ENCODE peak calls at places on chromosomes 11 and 22, in seven cellular contexts. H is MM.1S, E is IMR-90, Q is neuronal stem cell, S is HepG2, Y is neural progenitor cell, M is trophoblast cell. U is an unnamed sample.

GRCh38 chr11:3006505-3007260 is 14.6 kb upstream of the NAP1L4 start:
- DNase-seq in S (no peak), Y (no peak), Q (no peak), E (no peak), M (no peak), H (no peak), U (no peak)

GRCh38 chr11:110345756-110346155 is 49.3 kb upstream of the RDX start:
- DNase-seq in H (no peak), E (no peak), Y (no peak), Q (no peak), M (no peak), S (peak; percentile 30), U (no peak)

GRCh38 chr22:32754413-32755041 is 47.0 kb upstream of the TIMP3 start:
- DNase-seq in H (no peak), E (peak; percentile 65), Q (no peak), Y (no peak), S (peak; percentile 83), M (peak; percentile 52), U (peak; percentile 79)

GRCh38 chr22:28014141-28015055 is 95.3 kb upstream of the PITPNB start:
- DNase-seq in S (no peak), H (no peak), Y (peak; percentile 83), M (no peak), Q (peak; percentile 46), E (no peak), U (no peak)

GRCh38 chr22:32994921-32995320 is 63.3 kb downstream of the SYN3 start:
- DNase-seq in H (no peak), M (no peak), E (no peak), S (peak; percentile 43), Q (no peak), Y (peak; percentile 26), U (no peak)

GRCh38 chr22:50696251-50696798 is 23.7 kb downstream of the SHANK3 start:
- DNase-seq in E (no peak), Q (no peak), M (no peak), S (no peak), H (no peak), Y (no peak), U (no peak)

GRCh38 chr11:35802221-35802620 is 139.6 kb downstream of the TRIM44 start:
- DNase-seq in Y (no peak), M (no peak), E (no peak), H (no peak), Q (no peak), S (no peak), U (no peak)

GRCh38 chr22:16965083-16965482 is 42.9 kb downstream of the GAB4 start:
- DNase-seq in S (no peak), H (no peak), Q (no peak), Y (no peak), E (no peak), M (no peak), U (no peak)

GRCh38 chr22:38554281-38554680 is 15.7 kb downstream of the DMC1 start:
- DNase-seq in Q (no peak), M (no peak), E (peak; percentile 83), S (no peak), Y (no peak), H (no peak), U (no peak)

GRCh38 chr22:33044059-33044458 is 14.1 kb downstream of the SYN3 start:
- DNase-seq in M (no peak), Y (no peak), S (no peak), E (no peak), Q (no peak), H (no peak), U (no peak)

GRCh38 chr22:40189979-40190378 is 12.3 kb downstream of the TNRC6B start:
- DNase-seq in H (no peak), Y (no peak), E (peak; percentile 26), M (no peak), S (no peak), Q (no peak), U (no peak)

GRCh38 chr22:17921871-17922821 is 102.2 kb downstream of the MICAL3 start:
- DNase-seq in Y (peak; percentile 72), M (peak; percentile 90), S (peak; percentile 45), E (no peak), Q (no peak), H (no peak), U (peak; percentile 79)

GRCh38 chr11:11291432-11292015 is 61.5 kb downstream of the CSNK2A3 start:
- DNase-seq in S (peak; percentile 19), H (no peak), Y (no peak), Q (no peak), M (no peak), E (no peak), U (no peak)

GRCh38 chr11:47620836-47621378 is 21.5 kb downstream of the MTCH2 start:
- DNase-seq in E (no peak), S (no peak), H (no peak), Q (no peak), Y (no peak), M (no peak), U (no peak)

GRCh38 chr11:111457731-111458368 is 54.3 kb downstream of the BTG4 start:
- DNase-seq in M (no peak), S (no peak), H (no peak), E (no peak), Q (no peak), Y (no peak), U (no peak)

GRCh38 chr22:39859903-39860588 is 33.5 kb downstream of the ENTHD1 start:
- DNase-seq in Y (no peak), Q (no peak), H (no peak), M (no peak), E (no peak), S (no peak), U (no peak)

GRCh38 chr22:40741116-40741515 is 61.8 kb downstream of the MCHR1 start:
- DNase-seq in Q (no peak), E (no peak), H (no peak), S (no peak), Y (no peak), M (no peak), U (no peak)

GRCh38 chr11:111064118-111064517 is 181.4 kb upstream of the POU2AF2 start:
- DNase-seq in Q (no peak), E (peak; percentile 92), H (no peak), Y (no peak), S (no peak), M (no peak), U (no peak)

GRCh38 chr11:68315581-68315920 is 3.2 kb downstream of the LRP5 start:
- DNase-seq in Q (no peak), S (no peak), Y (no peak), M (peak; percentile 68), H (no peak), E (no peak), U (no peak)

GRCh38 chr22:31945478-31945815 is 1.1 kb downstream of the YWHAH start:
- DNase-seq in S (no peak), M (no peak), H (no peak), Y (no peak), Q (no peak), E (no peak), U (no peak)

GRCh38 chr11:76589945-76590630 is 80.5 kb downstream of the LRRC32 start:
- DNase-seq in E (no peak), Y (peak; percentile 50), M (no peak), Q (no peak), H (no peak), S (no peak), U (no peak)

GRCh38 chr22:44331881-44332714 is 19.3 kb upstream of the SHISAL1 start:
- DNase-seq in M (no peak), H (no peak), S (no peak), E (peak; percentile 33), Q (no peak), Y (peak; percentile 79), U (peak; percentile 69)
- H2AFZ ChIP-seq in M (no peak overlapping the region), H (no peak overlapping the region), S (no peak overlapping the region), E (peak overlapping the region; percentile 85), Q (peak overlapping the region; percentile 72), Y (no peak overlapping the region), U (no peak overlapping the region)

GRCh38 chr11:128890216-128890542 is 977 bp upstream of the KCNJ5 start:
- DNase-seq in S (no peak), Q (no peak), H (no peak), M (no peak), E (no peak), Y (no peak), U (no peak)
- H2AFZ ChIP-seq in S (no peak overlapping the region), Q (peak overlapping the region; percentile 92), H (no peak overlapping the region), M (peak overlapping the region; percentile 30), E (peak overlapping the region; percentile 82), Y (peak overlapping the region; percentile 45), U (no peak overlapping the region)

GRCh38 chr11:57568330-57568766 is 876 bp upstream of the UBE2L6 start:
- DNase-seq in S (peak; percentile 49), M (peak; percentile 70), H (peak; percentile 85), Y (no peak), Q (peak; percentile 86), E (peak; percentile 67), U (peak; percentile 91)

GRCh38 chr11:57571631-57572030 is 4.2 kb upstream of the UBE2L6 start:
- DNase-seq in S (no peak), H (no peak), M (no peak), E (no peak), Q (no peak), Y (no peak), U (no peak)

GRCh38 chr11:57574061-57574460 is 6.6 kb upstream of the UBE2L6 start:
- DNase-seq in E (no peak), Q (no peak), Y (no peak), M (no peak), S (no peak), H (no peak), U (no peak)
- H2AFZ ChIP-seq in E (no peak overlapping the region), Q (no peak overlapping the region), Y (no peak overlapping the region), M (no peak overlapping the region), S (no peak overlapping the region), H (no peak overlapping the region), U (no peak overlapping the region)

GRCh38 chr11:30916764-30917163 is 330.6 kb upstream of the MPPED2 start:
- DNase-seq in E (no peak), H (no peak), S (no peak), Y (no peak), M (no peak), Q (no peak), U (no peak)

GRCh38 chr11:30911247-30911646 is 325.1 kb upstream of the MPPED2 start:
- DNase-seq in H (no peak), E (no peak), Y (no peak), Q (no peak), M (peak; percentile 4), S (no peak), U (no peak)

GRCh38 chr11:30917859-30918478 is 331.8 kb upstream of the MPPED2 start:
- DNase-seq in Q (peak; percentile 72), E (peak; percentile 42), Y (peak; percentile 75), H (peak; percentile 65), M (no peak), S (peak; percentile 40), U (peak; percentile 81)

GRCh38 chr11:30919389-30920172 is 333.4 kb upstream of the MPPED2 start:
- DNase-seq in Q (no peak), M (no peak), S (no peak), H (peak; percentile 57), E (peak; percentile 39), Y (no peak), U (no peak)

DNA sequence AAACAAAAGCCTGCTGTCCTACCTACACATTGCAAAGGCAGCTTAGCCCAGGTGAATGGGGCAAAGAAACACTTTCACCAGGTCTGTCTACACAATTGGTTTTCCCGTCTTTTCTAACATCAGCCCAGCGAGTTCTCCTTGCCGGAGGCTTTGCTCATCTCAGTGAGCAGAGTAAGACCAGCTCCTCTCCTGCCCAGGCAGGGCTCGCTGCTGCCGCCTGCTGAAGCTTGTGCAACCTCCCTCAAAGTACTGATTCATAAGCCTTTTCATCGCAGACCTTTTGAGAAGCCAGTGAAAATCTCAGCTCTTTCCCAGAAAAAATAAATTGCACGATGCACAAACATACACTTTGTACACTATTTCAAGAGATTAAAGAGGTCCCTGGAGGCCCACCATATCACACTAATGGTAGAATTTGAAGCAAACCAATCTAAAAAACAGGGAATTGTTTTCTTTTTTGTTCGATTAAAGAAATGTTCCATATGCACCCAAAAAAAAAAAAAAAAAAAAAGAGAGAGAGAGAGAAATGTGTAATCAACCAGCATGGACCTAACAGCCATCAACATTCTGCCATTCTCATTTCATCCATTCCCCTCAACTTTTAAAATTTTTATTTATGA is 328.1 kb upstream of the MPPED2 start:
- DNase-seq in M (peak; percentile 40), Y (peak; percentile 88), S (peak; percentile 16), H (peak; percentile 14), Q (peak; percentile 56), E (peak; percentile 48), U (peak; percentile 85)
- H2AFZ ChIP-seq in M (no peak overlapping the region), Y (peak overlapping the region; percentile 13), S (no peak overlapping the region), H (no peak overlapping the region), Q (peak overlapping the region; percentile 39), E (no peak overlapping the region), U (peak overlapping the region; percentile 36)

U was measured in hepatocyte.